ENCODE peak calls at places on chromosomes 5 and 9, in six cellular contexts. One of them, this sample, is unnamed.

GRCh38 chr5:144202072-144202471 is 31.4 kb downstream of the KCTD16 start:
- DNase-seq in IMR-90: no peak
- DNase-seq in H1: no peak
- DNase-seq in mesenchymal stem cell: peak
- DNase-seq in H9: no peak
- DNase-seq in mesendoderm: no peak
- DNase-seq in this sample: no peak

GRCh38 chr5:78288246-78288645 is 6.3 kb downstream of the AP3B1 start:
- DNase-seq in mesenchymal stem cell: no peak
- DNase-seq in IMR-90: peak
- DNase-seq in H9: no peak
- DNase-seq in H1: no peak
- DNase-seq in mesendoderm: no peak
- DNase-seq in this sample: no peak

GRCh38 chr5:144698454-144698853 is 527.8 kb downstream of the KCTD16 start:
- DNase-seq in H9: no peak
- DNase-seq in mesendoderm: peak
- DNase-seq in H1: no peak
- DNase-seq in IMR-90: peak
- DNase-seq in mesenchymal stem cell: no peak
- DNase-seq in this sample: no peak

GRCh38 chr9:100449420-100449819 is 22.5 kb downstream of the MSANTD3 start:
- DNase-seq in mesenchymal stem cell: no peak
- DNase-seq in mesendoderm: no peak
- DNase-seq in IMR-90: no peak
- DNase-seq in H1: no peak
- DNase-seq in H9: no peak
- DNase-seq in this sample: no peak

GRCh38 chr9:101453776-101454570 is 18.4 kb upstream of the ALDOB start:
- DNase-seq in mesendoderm: no peak
- DNase-seq in H9: no peak
- DNase-seq in H1: no peak
- DNase-seq in mesenchymal stem cell: no peak
- DNase-seq in IMR-90: peak
- DNase-seq in this sample: no peak

GRCh38 chr5:55919625-55920024 is 68.5 kb downstream of the IL31RA start:
- DNase-seq in mesenchymal stem cell: no peak
- DNase-seq in H1: peak
- DNase-seq in H9: no peak
- DNase-seq in mesendoderm: no peak
- DNase-seq in IMR-90: no peak
- DNase-seq in this sample: no peak

GRCh38 chr5:147939431-147940114 is 33.2 kb upstream of the C5orf46 start:
- DNase-seq in H9: no peak
- DNase-seq in IMR-90: no peak
- DNase-seq in mesendoderm: peak
- DNase-seq in H1: no peak
- DNase-seq in mesenchymal stem cell: no peak
- DNase-seq in this sample: no peak

GRCh38 chr9:93083592-93084470 is 12.2 kb upstream of the CARD19 start:
- DNase-seq in mesenchymal stem cell: peak
- DNase-seq in IMR-90: no peak
- DNase-seq in H9: no peak
- DNase-seq in mesendoderm: no peak
- DNase-seq in H1: no peak
- DNase-seq in this sample: no peak

GRCh38 chr5:73814234-73814846 is 188.3 kb downstream of the ARHGEF28 start:
- DNase-seq in H1: no peak
- DNase-seq in IMR-90: no peak
- DNase-seq in H9: no peak
- DNase-seq in mesendoderm: no peak
- DNase-seq in mesenchymal stem cell: no peak
- DNase-seq in this sample: no peak

GRCh38 chr5:50724262-50724661 is 57.8 kb downstream of the PARP8 start:
- DNase-seq in mesendoderm: no peak
- DNase-seq in IMR-90: no peak
- DNase-seq in H1: no peak
- DNase-seq in mesenchymal stem cell: no peak
- DNase-seq in H9: no peak
- DNase-seq in this sample: no peak

GRCh38 chr9:124595743-124596142 is 88.5 kb upstream of the NR5A1 start:
- DNase-seq in H1: no peak
- DNase-seq in H9: no peak
- DNase-seq in IMR-90: no peak
- DNase-seq in mesendoderm: peak
- DNase-seq in mesenchymal stem cell: peak
- DNase-seq in this sample: no peak

GRCh38 chr5:65923339-65923738 is 3.0 kb upstream of the ERBIN start:
- DNase-seq in H9: no peak
- DNase-seq in IMR-90: no peak
- DNase-seq in H1: no peak
- DNase-seq in mesenchymal stem cell: no peak
- DNase-seq in mesendoderm: peak
- DNase-seq in this sample: no peak

GRCh38 chr5:147930759-147931158 is 24.4 kb upstream of the C5orf46 start:
- DNase-seq in mesenchymal stem cell: no peak
- DNase-seq in IMR-90: no peak
- DNase-seq in H1: no peak
- DNase-seq in mesendoderm: no peak
- DNase-seq in H9: no peak
- DNase-seq in this sample: no peak

GRCh38 chr5:136192015-136192525 is 892 bp downstream of the SMIM32 start:
- DNase-seq in mesenchymal stem cell: peak
- DNase-seq in mesendoderm: peak
- DNase-seq in H1: peak
- DNase-seq in IMR-90: no peak
- DNase-seq in H9: peak
- DNase-seq in this sample: no peak

GRCh38 chr5:113212244-113212920 is 222.4 kb downstream of the TSSK1B start:
- DNase-seq in H9: no peak
- DNase-seq in H1: no peak
- DNase-seq in mesendoderm: no peak
- DNase-seq in IMR-90: peak
- DNase-seq in mesenchymal stem cell: peak
- DNase-seq in this sample: no peak

GRCh38 chr5:138077064-138077696 is 6.7 kb upstream of the WNT8A start:
- DNase-seq in H9: peak
- DNase-seq in mesenchymal stem cell: peak
- DNase-seq in mesendoderm: peak
- DNase-seq in IMR-90: peak
- DNase-seq in H1: peak
- DNase-seq in this sample: peak

GRCh38 chr9:129287595-129288305 is 109.7 kb upstream of the IER5L start:
- DNase-seq in IMR-90: no peak
- DNase-seq in mesendoderm: no peak
- DNase-seq in mesenchymal stem cell: no peak
- DNase-seq in H1: peak
- DNase-seq in H9: no peak
- DNase-seq in this sample: no peak

GRCh38 chr9:38125889-38126288 is 56.9 kb upstream of the SHB start:
- DNase-seq in H9: no peak
- DNase-seq in IMR-90: no peak
- DNase-seq in mesenchymal stem cell: no peak
- DNase-seq in H1: no peak
- DNase-seq in mesendoderm: no peak
- DNase-seq in this sample: no peak

GRCh38 chr9:88587182-88587581 is 52.2 kb downstream of the NXNL2 start:
- DNase-seq in IMR-90: no peak
- DNase-seq in mesendoderm: no peak
- DNase-seq in mesenchymal stem cell: no peak
- DNase-seq in H9: no peak
- DNase-seq in H1: no peak
- DNase-seq in this sample: no peak

GRCh38 chr5:127306036-127306435 is 15.4 kb downstream of the MEGF10 start:
- DNase-seq in IMR-90: no peak
- DNase-seq in mesenchymal stem cell: no peak
- DNase-seq in mesendoderm: no peak
- DNase-seq in H1: no peak
- DNase-seq in H9: no peak
- DNase-seq in this sample: no peak

GRCh38 chr9:108186996-108187395 is 668.8 kb downstream of the ACTL7B start:
- DNase-seq in mesenchymal stem cell: no peak
- DNase-seq in H9: no peak
- DNase-seq in mesendoderm: no peak
- DNase-seq in H1: no peak
- DNase-seq in IMR-90: peak
- DNase-seq in this sample: no peak

GRCh38 chr5:171493646-171494393 is 74.4 kb downstream of the FGF18 start:
- DNase-seq in mesenchymal stem cell: no peak
- DNase-seq in H9: no peak
- DNase-seq in IMR-90: no peak
- DNase-seq in H1: no peak
- DNase-seq in mesendoderm: no peak
- DNase-seq in this sample: no peak

GRCh38 chr5:134099288-134099872 is 15.1 kb upstream of the TCF7 start:
- DNase-seq in H1: no peak
- DNase-seq in IMR-90: no peak
- DNase-seq in H9: no peak
- DNase-seq in mesenchymal stem cell: no peak
- DNase-seq in mesendoderm: no peak
- DNase-seq in this sample: no peak

GRCh38 chr5:9863486-9863885 is 233.3 kb upstream of the TAS2R1 start:
- DNase-seq in IMR-90: no peak
- DNase-seq in mesenchymal stem cell: no peak
- DNase-seq in mesendoderm: no peak
- DNase-seq in H1: no peak
- DNase-seq in H9: no peak
- DNase-seq in this sample: no peak

GRCh38 chr5:132378580-132378979 is 9.1 kb downstream of the SLC22A5 start:
- DNase-seq in H1: no peak
- DNase-seq in IMR-90: peak
- DNase-seq in H9: no peak
- DNase-seq in mesendoderm: no peak
- DNase-seq in mesenchymal stem cell: no peak
- DNase-seq in this sample: no peak

GRCh38 chr5:172646716-172647285 is 5.7 kb downstream of the NEURL1B start:
- DNase-seq in H9: peak
- DNase-seq in H1: no peak
- DNase-seq in IMR-90: peak
- DNase-seq in mesenchymal stem cell: peak
- DNase-seq in mesendoderm: peak
- DNase-seq in this sample: no peak

GRCh38 chr9:128316421-128316820 is 5.8 kb downstream of the TRUB2 start:
- DNase-seq in mesenchymal stem cell: no peak
- DNase-seq in H1: no peak
- DNase-seq in IMR-90: no peak
- DNase-seq in mesendoderm: no peak
- DNase-seq in H9: no peak
- DNase-seq in this sample: no peak

GRCh38 chr5:167205881-167206280 is 1085.6 kb upstream of the WWC1 start:
- DNase-seq in IMR-90: no peak
- DNase-seq in mesenchymal stem cell: no peak
- DNase-seq in H1: no peak
- DNase-seq in H9: no peak
- DNase-seq in mesendoderm: no peak
- DNase-seq in this sample: no peak

GRCh38 chr5:80414113-80414512 is 6.2 kb downstream of the ZFYVE16 start:
- DNase-seq in H1: no peak
- DNase-seq in H9: no peak
- DNase-seq in IMR-90: peak
- DNase-seq in mesendoderm: no peak
- DNase-seq in mesenchymal stem cell: peak
- DNase-seq in this sample: no peak

GRCh38 chr5:91189480-91190332 is 193.4 kb downstream of the ARRDC3 start:
- DNase-seq in H9: no peak
- DNase-seq in mesendoderm: peak
- DNase-seq in IMR-90: peak
- DNase-seq in mesenchymal stem cell: peak
- DNase-seq in H1: no peak
- DNase-seq in this sample: no peak

GRCh38 chr5:173283318-173284288 is 44.6 kb downstream of the STC2 start:
- DNase-seq in mesendoderm: peak
- DNase-seq in IMR-90: peak
- DNase-seq in H9: peak
- DNase-seq in H1: peak
- DNase-seq in mesenchymal stem cell: peak
- DNase-seq in this sample: no peak

GRCh38 chr9:98823666-98824334 is 16.3 kb downstream of the GALNT12 start:
- DNase-seq in mesendoderm: no peak
- DNase-seq in IMR-90: no peak
- DNase-seq in H9: no peak
- DNase-seq in H1: no peak
- DNase-seq in mesenchymal stem cell: no peak
- DNase-seq in this sample: no peak

GRCh38 chr5:54743997-54744788 is 226.6 kb downstream of the SNX18 start:
- DNase-seq in mesenchymal stem cell: peak
- DNase-seq in H1: peak
- DNase-seq in IMR-90: peak
- DNase-seq in H9: no peak
- DNase-seq in mesendoderm: peak
- DNase-seq in this sample: no peak
- H3K4ac ChIP-seq in mesenchymal stem cell: peak
- H3K4ac ChIP-seq in H1: no peak
- H3K4ac ChIP-seq in IMR-90: peak
- H3K4ac ChIP-seq in H9: no peak
- H3K4ac ChIP-seq in mesendoderm: peak
- H3K4ac ChIP-seq in this sample: no peak

GRCh38 chr9:81686614-81687520 is 2.5 kb downstream of the TLE1 start:
- DNase-seq in H9: peak
- DNase-seq in mesenchymal stem cell: peak
- DNase-seq in H1: peak
- DNase-seq in mesendoderm: peak
- DNase-seq in IMR-90: peak
- DNase-seq in this sample: peak
- H3K4ac ChIP-seq in H9: no peak
- H3K4ac ChIP-seq in mesenchymal stem cell: peak
- H3K4ac ChIP-seq in H1: peak
- H3K4ac ChIP-seq in mesendoderm: no peak
- H3K4ac ChIP-seq in IMR-90: peak
- H3K4ac ChIP-seq in this sample: no peak

GRCh38 chr9:27572918-27573698 is at the start of gene C9orf72:
- DNase-seq in mesenchymal stem cell: peak
- DNase-seq in H9: no peak
- DNase-seq in H1: peak
- DNase-seq in mesendoderm: peak
- DNase-seq in IMR-90: peak
- DNase-seq in this sample: no peak
- H3K4ac ChIP-seq in mesenchymal stem cell: peak
- H3K4ac ChIP-seq in H9: no peak
- H3K4ac ChIP-seq in H1: no peak
- H3K4ac ChIP-seq in mesendoderm: peak
- H3K4ac ChIP-seq in IMR-90: peak
- H3K4ac ChIP-seq in this sample: no peak

DNA sequence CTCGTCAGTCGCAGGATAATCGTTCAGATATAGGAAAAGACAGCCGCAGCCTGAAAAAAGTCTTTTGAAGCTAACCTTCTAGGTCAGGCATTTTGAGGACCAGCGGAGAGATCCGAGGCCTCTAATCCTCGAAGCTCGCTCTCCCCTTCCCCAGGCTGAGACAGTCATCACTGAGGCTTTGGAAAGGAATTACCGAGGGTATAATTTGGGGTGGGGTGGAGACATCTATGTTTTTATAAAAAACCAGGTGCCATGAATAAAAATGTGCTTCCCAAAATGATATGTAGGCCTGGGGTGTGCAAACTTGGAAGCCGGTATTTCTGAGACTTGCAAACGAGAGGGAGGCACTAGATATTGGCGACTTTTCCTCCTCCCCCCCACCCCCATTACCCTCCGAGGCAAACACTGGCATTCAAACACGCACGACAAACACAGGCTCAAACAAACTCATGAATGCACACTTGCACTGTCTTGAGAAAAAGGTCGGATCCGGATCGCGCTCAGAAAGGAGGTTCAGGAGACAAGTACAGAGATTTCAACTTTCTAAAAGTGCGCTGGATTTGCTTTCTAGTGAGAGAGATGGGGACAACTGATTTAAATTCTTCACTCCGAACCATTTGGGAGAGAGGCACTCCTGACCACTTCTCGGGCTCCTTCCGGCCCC is 935 bp upstream of the MSX2 start:
- DNase-seq in H1: no peak
- DNase-seq in H9: no peak
- DNase-seq in mesenchymal stem cell: no peak
- DNase-seq in mesendoderm: no peak
- DNase-seq in IMR-90: no peak
- DNase-seq in this sample: no peak
- H3K4ac ChIP-seq in H1: no peak
- H3K4ac ChIP-seq in H9: no peak
- H3K4ac ChIP-seq in mesenchymal stem cell: no peak
- H3K4ac ChIP-seq in mesendoderm: peak
- H3K4ac ChIP-seq in IMR-90: no peak
- H3K4ac ChIP-seq in this sample: no peak

This sample was measured in neuronal stem cell.